ENCODE peak calls at places on chromosomes 3 and 15, in five cellular contexts. P is foreskin fibroblast; V is HepG2; X is astrocyte of the spinal cord; R is CD4-positive, alpha-beta T cell. B is an unnamed sample.

GRCh38 chr3:159829056-159829995 is 159.3 kb upstream of the IL12A start:
- DNase-seq in R (no peak), V (peak; percentile 20), P (peak; percentile 95), X (peak; percentile 42), B (no peak)

GRCh38 chr15:59111267-59111666 is 6.3 kb downstream of the CCNB2 start:
- DNase-seq in X (no peak), V (no peak), R (no peak), P (no peak), B (no peak)

GRCh38 chr3:45635475-45636256 is 41.1 kb downstream of the LIMD1 start:
- DNase-seq in X (peak; percentile 63), V (peak; percentile 95), P (peak; percentile 66), R (no peak), B (no peak)

GRCh38 chr3:123421353-123422174 is 27.3 kb downstream of the ADCY5 start:
- DNase-seq in X (no peak), R (no peak), V (no peak), P (no peak), B (no peak)

GRCh38 chr3:181302960-181303359 is 313.4 kb upstream of the DNAJC19 start:
- DNase-seq in V (no peak), R (no peak), P (no peak), X (no peak), B (no peak)

GRCh38 chr3:123449092-123449985 is 449 bp upstream of the ADCY5 start:
- DNase-seq in P (peak; percentile 16), V (no peak), R (no peak), X (peak; percentile 9), B (no peak)

GRCh38 chr3:139173372-139174108 is 128.8 kb upstream of the PRR23C start:
- DNase-seq in P (peak; percentile 32), R (no peak), V (no peak), X (peak; percentile 49), B (no peak)

GRCh38 chr3:58013973-58014649 is 5.9 kb downstream of the FLNB start:
- DNase-seq in V (no peak), P (peak; percentile 95), X (peak; percentile 93), R (no peak), B (peak; percentile 95)

GRCh38 chr3:62992520-62992919 is 117.3 kb upstream of the CADPS start:
- DNase-seq in V (no peak), X (no peak), R (no peak), P (no peak), B (no peak)

GRCh38 chr15:90495067-90495466 is 34.7 kb upstream of the CRTC3 start:
- DNase-seq in V (no peak), R (no peak), X (no peak), P (no peak), B (no peak)

GRCh38 chr15:75867428-75867827 is 24.2 kb downstream of the UBE2Q2 start:
- DNase-seq in R (no peak), P (no peak), V (no peak), X (no peak), B (no peak)

GRCh38 chr15:61856295-61856694 is 204.0 kb downstream of the VPS13C start:
- DNase-seq in R (no peak), X (no peak), V (no peak), P (no peak), B (no peak)

GRCh38 chr3:73580343-73580742 is 44.4 kb downstream of the PDZRN3 start:
- DNase-seq in V (no peak), P (peak; percentile 94), R (no peak), X (peak; percentile 87), B (no peak)

GRCh38 chr3:134911611-134912604 is 116.8 kb downstream of the EPHB1 start:
- DNase-seq in R (no peak), V (no peak), P (no peak), X (no peak), B (no peak)

GRCh38 chr3:64267774-64268604 is 42.7 kb upstream of the PRICKLE2 start:
- DNase-seq in R (no peak), P (peak; percentile 58), X (peak; percentile 73), V (no peak), B (no peak)

GRCh38 chr3:164641071-164641470 is 437.2 kb downstream of the SI start:
- DNase-seq in V (no peak), R (no peak), X (no peak), P (no peak), B (no peak)

GRCh38 chr3:14699643-14700042 is 24.7 kb downstream of the C3orf20 start:
- DNase-seq in P (no peak), R (no peak), X (no peak), V (no peak), B (peak; percentile 71)

GRCh38 chr3:100429187-100429586 is 27.8 kb downstream of the LNP1 start:
- DNase-seq in P (no peak), V (no peak), X (no peak), R (no peak), B (no peak)

GRCh38 chr3:128286691-128287090 is 133.4 kb downstream of the EEFSEC start:
- DNase-seq in P (no peak), X (no peak), R (no peak), V (no peak), B (no peak)

GRCh38 chr3:120765830-120766511 is 23.4 kb downstream of the GTF2E1 start:
- DNase-seq in P (no peak), R (no peak), V (peak; percentile 10), X (no peak), B (no peak)

GRCh38 chr15:62850791-62851291 is 191.7 kb upstream of the TPM1 start:
- DNase-seq in V (peak; percentile 83), R (no peak), P (peak; percentile 54), X (peak; percentile 81), B (no peak)

GRCh38 chr3:10189557-10190374 is 25.0 kb downstream of the IRAK2 start:
- DNase-seq in P (peak; percentile 78), V (no peak), X (peak; percentile 25), R (no peak), B (no peak)

GRCh38 chr3:111568906-111569305 is 26.2 kb downstream of the ZBED2 start:
- DNase-seq in V (no peak), P (no peak), X (no peak), R (no peak), B (no peak)

GRCh38 chr15:65054333-65055200 is 9.4 kb downstream of the SLC51B start:
- DNase-seq in R (peak; percentile 26), V (peak; percentile 64), P (peak; percentile 59), X (peak; percentile 62), B (peak; percentile 91)

GRCh38 chr3:120306519-120307455 is 21.8 kb upstream of the GPR156 start:
- DNase-seq in V (no peak), R (no peak), P (no peak), X (no peak), B (no peak)

GRCh38 chr3:194249323-194250103 is 101.6 kb downstream of the CPN2 start:
- DNase-seq in R (no peak), V (no peak), P (no peak), X (no peak), B (no peak)

GRCh38 chr3:38130219-38130618 is 6.7 kb downstream of the ACAA1 start:
- DNase-seq in R (no peak), V (no peak), X (no peak), P (no peak), B (no peak)

GRCh38 chr3:187318819-187319616 is 27.5 kb upstream of the MASP1 start:
- DNase-seq in R (peak; percentile 32), V (peak; percentile 35), P (peak; percentile 71), X (peak; percentile 68), B (no peak)

GRCh38 chr15:33005582-33005981 is 188.9 kb downstream of the FMN1 start:
- DNase-seq in X (no peak), V (no peak), R (no peak), P (no peak), B (no peak)

GRCh38 chr3:157905885-157906284 is 200.3 kb downstream of the SHOX2 start:
- DNase-seq in P (no peak), V (no peak), R (no peak), X (no peak), B (no peak)

GRCh38 chr3:53243785-53244184 is 12.0 kb downstream of the TKT start:
- DNase-seq in X (no peak), R (no peak), P (no peak), V (no peak), B (no peak)

GRCh38 chr3:106341090-106341489 is 472.3 kb upstream of the CBLB start:
- DNase-seq in P (peak; percentile 36), X (no peak), R (no peak), V (no peak), B (no peak)

GRCh38 chr15:39247574-39247973 is 333.3 kb upstream of the THBS1 start:
- DNase-seq in V (no peak), R (no peak), P (peak; percentile 73), X (peak; percentile 39), B (no peak)

GRCh38 chr3:10508619-10509260 is 3.4 kb upstream of the ATP2B2 start:
- DNase-seq in V (peak; percentile 93), R (no peak), X (no peak), P (no peak), B (no peak)

GRCh38 chr15:45645026-45645980 is 10.5 kb downstream of the SQOR start:
- DNase-seq in P (peak; percentile 73), R (no peak), V (no peak), X (peak; percentile 57), B (no peak)

GRCh38 chr15:97849183-97849582 is 111.3 kb upstream of the ARRDC4 start:
- DNase-seq in R (no peak), X (no peak), P (no peak), V (no peak), B (no peak)
- TF ChIP-seq CTCF in R (no peak), X (no peak), P (no peak), V (no peak), B (no peak)

DNA sequence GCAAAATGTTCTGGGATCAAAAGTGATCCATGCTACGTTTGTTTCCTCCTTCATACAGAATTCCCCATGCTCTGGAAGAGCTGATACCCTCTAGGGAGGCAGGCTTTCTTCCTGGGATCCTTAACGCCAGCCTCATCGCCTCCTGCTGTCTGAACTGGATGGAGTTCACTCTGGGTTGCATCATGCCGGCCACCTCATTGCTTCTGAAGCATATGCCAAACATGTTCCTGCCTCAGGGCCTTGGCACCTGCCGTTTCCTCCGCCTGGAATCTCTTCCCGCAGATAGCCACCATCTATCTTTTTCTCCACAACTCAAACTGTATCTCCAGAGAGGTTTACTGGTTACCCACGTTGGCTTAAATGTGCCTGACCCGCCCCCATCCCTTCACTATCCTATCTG is 118.4 kb downstream of the FBLN2 start:
- DNase-seq in R (no peak), P (no peak), V (no peak), X (no peak), B (no peak)
- TF ChIP-seq CTCF in R (no peak), P (no peak), V (no peak), X (no peak), B (no peak)

GRCh38 chr15:101256756-101257155 is 4.9 kb upstream of the CHSY1 start:
- DNase-seq in P (no peak), X (no peak), V (no peak), R (no peak), B (no peak)
- TF ChIP-seq CTCF in P (peak; percentile 32), X (peak; percentile 32), V (peak; percentile 44), R (no peak), B (peak; percentile 36)

GRCh38 chr15:49622561-49622960 is 1.7 kb downstream of the DTWD1 start:
- DNase-seq in P (no peak), X (peak; percentile 17), V (no peak), R (no peak), B (no peak)
- TF ChIP-seq CTCF in P (no peak), X (peak; percentile 12), V (peak; percentile 17), R (no peak), B (peak; percentile 26)

GRCh38 chr15:86178845-86179244 is 99.2 kb downstream of the AGBL1 start:
- DNase-seq in V (no peak), R (no peak), X (no peak), P (no peak), B (no peak)
- TF ChIP-seq CTCF in V (peak; percentile 31), R (no peak), X (no peak), P (no peak), B (no peak)